ENCODE peak calls at places on chromosomes 13 and 19, in eight cellular contexts. G is GDM1; Q is foreskin keratinocyte; M is NCI-H1105 treated with DMSO at 0.1 percent for 48 hours; U is fibroblast of lung; O is lung microvascular endothelial cell; C is activated T-cell treated with anti-CD3 and anti-CD28 coated beads, Interleukin-2, amount 50 U/mL, for 4 hours; V is Right ventricle myocardium superior. P is an unnamed sample.

GRCh38 chr19:29217591-29217990 is 4.6 kb upstream of the UQCRFS1 start:
- DNase-seq in G (no peak), Q (no peak), M (no peak), U (no peak), O (no peak), C (no peak), V (no peak), P (no peak)

GRCh38 chr13:47017476-47017875 is 120.6 kb upstream of the HTR2A start:
- DNase-seq in G (no peak), Q (no peak), M (no peak), U (peak; percentile 18), O (no peak), C (no peak), V (no peak), P (no peak)

GRCh38 chr19:34712606-34713261 is 21.3 kb upstream of the ZNF181 start:
- DNase-seq in G (peak; percentile 30), Q (peak; percentile 30), M (peak; percentile 75), U (peak; percentile 87), O (peak; percentile 93), C (peak; percentile 38), V (no peak), P (peak; percentile 36)

GRCh38 chr19:4523306-4524110 is 5.2 kb upstream of the PLIN4 start:
- DNase-seq in G (no peak), Q (no peak), M (peak; percentile 7), U (peak; percentile 36), O (peak; percentile 69), C (no peak), V (peak; percentile 76), P (peak; percentile 44)

GRCh38 chr13:99144306-99144705 is 56.3 kb upstream of the UBAC2 start:
- DNase-seq in G (no peak), Q (no peak), M (no peak), U (no peak), O (no peak), C (no peak), V (no peak), P (no peak)

GRCh38 chr13:60009300-60010248 is 154.2 kb downstream of the DIAPH3 start:
- DNase-seq in G (no peak), Q (no peak), M (peak; percentile 46), U (peak; percentile 17), O (no peak), C (no peak), V (no peak), P (no peak)

GRCh38 chr13:20359335-20359734 is 127.2 kb upstream of the GJB6 start:
- DNase-seq in G (no peak), Q (peak; percentile 100), M (no peak), U (peak; percentile 98), O (no peak), C (no peak), V (no peak), P (peak; percentile 85)

GRCh38 chr19:1070931-1071791 is 4.2 kb downstream of the ARHGAP45 start:
- DNase-seq in G (no peak), Q (no peak), M (no peak), U (no peak), O (no peak), C (no peak), V (no peak), P (no peak)

GRCh38 chr19:35154535-35155406 is at the start of gene FXYD5:
- DNase-seq in G (peak; percentile 73), Q (no peak), M (peak; percentile 17), U (peak; percentile 69), O (peak; percentile 66), C (peak; percentile 84), V (peak; percentile 81), P (peak; percentile 87)

GRCh38 chr13:107476068-107476467 is 739.3 kb downstream of the LIG4 start:
- DNase-seq in G (no peak), Q (no peak), M (no peak), U (no peak), O (no peak), C (no peak), V (no peak), P (no peak)

GRCh38 chr19:35079826-35080225 is 35.8 kb upstream of the FXYD3 start:
- DNase-seq in G (no peak), Q (no peak), M (no peak), U (no peak), O (no peak), C (no peak), V (no peak), P (no peak)

GRCh38 chr19:40381321-40381720 is 8.7 kb downstream of the HIPK4 start:
- DNase-seq in G (no peak), Q (no peak), M (no peak), U (no peak), O (peak; percentile 19), C (no peak), V (no peak), P (no peak)

GRCh38 chr19:39390759-39391592 is at the start of the genes MED29 and PAF1:
- DNase-seq in G (peak; percentile 99), Q (peak; percentile 99), M (peak; percentile 100), U (peak; percentile 100), O (peak; percentile 99), C (peak; percentile 93), V (peak; percentile 97), P (peak; percentile 98)

GRCh38 chr13:106917024-106917491 is 349.1 kb upstream of the ARGLU1 start:
- DNase-seq in G (no peak), Q (no peak), M (no peak), U (no peak), O (no peak), C (no peak), V (peak; percentile 60), P (no peak)

GRCh38 chr19:1987197-1988187 is 28.0 kb downstream of the BTBD2 start:
- DNase-seq in G (no peak), Q (no peak), M (no peak), U (no peak), O (no peak), C (no peak), V (no peak), P (no peak)

GRCh38 chr13:22126433-22127021 is 455.7 kb downstream of the FGF9 start:
- DNase-seq in G (peak; percentile 42), Q (no peak), M (no peak), U (no peak), O (no peak), C (no peak), V (no peak), P (no peak)

GRCh38 chr19:12801466-12802266 is at the start of the genes PRDX2 and THSD8:
- DNase-seq in G (no peak), Q (no peak), M (peak; percentile 85), U (peak; percentile 68), O (peak; percentile 86), C (peak; percentile 57), V (peak; percentile 87), P (peak; percentile 84)

GRCh38 chr13:95258619-95259194 is 42.5 kb downstream of the ABCC4 start:
- DNase-seq in G (no peak), Q (no peak), M (no peak), U (no peak), O (no peak), C (no peak), V (no peak), P (no peak)

GRCh38 chr19:34904521-34904845 is 22.2 kb upstream of the ZNF30 start:
- DNase-seq in G (no peak), Q (no peak), M (no peak), U (no peak), O (no peak), C (no peak), V (no peak), P (no peak)

GRCh38 chr19:6947745-6948144 is 60.4 kb downstream of the ADGRE1 start:
- DNase-seq in G (no peak), Q (no peak), M (no peak), U (peak; percentile 2), O (peak; percentile 42), C (peak; percentile 8), V (no peak), P (peak; percentile 94)

GRCh38 chr19:55494172-55494761 is 6.0 kb downstream of the SSC5D start:
- DNase-seq in G (no peak), Q (no peak), M (no peak), U (peak; percentile 36), O (no peak), C (no peak), V (peak; percentile 73), P (no peak)

GRCh38 chr13:32284927-32285632 is 30.1 kb downstream of the ZAR1L start:
- DNase-seq in G (no peak), Q (no peak), M (no peak), U (peak; percentile 65), O (peak; percentile 58), C (no peak), V (no peak), P (peak; percentile 37)

GRCh38 chr13:42373048-42373812 is 101.3 kb downstream of the AKAP11 start:
- DNase-seq in G (no peak), Q (no peak), M (no peak), U (no peak), O (no peak), C (no peak), V (no peak), P (no peak)

GRCh38 chr19:43437712-43438111 is 23.0 kb downstream of the TEX101 start:
- DNase-seq in G (no peak), Q (no peak), M (no peak), U (no peak), O (no peak), C (no peak), V (no peak), P (no peak)

GRCh38 chr13:26679411-26679810 is 81.2 kb downstream of the GPR12 start:
- DNase-seq in G (no peak), Q (no peak), M (no peak), U (peak; percentile 61), O (no peak), C (no peak), V (no peak), P (peak; percentile 42)

GRCh38 chr19:40759352-40759751 is 8.3 kb downstream of the SNRPA start:
- DNase-seq in G (no peak), Q (no peak), M (no peak), U (no peak), O (no peak), C (no peak), V (no peak), P (no peak)

GRCh38 chr13:23381877-23382276 is 51.6 kb downstream of the SACS start:
- DNase-seq in G (no peak), Q (no peak), M (peak; percentile 34), U (no peak), O (peak; percentile 74), C (no peak), V (no peak), P (no peak)

P was measured in MG63.